ENCODE peak calls at places on chromosomes 6 and 20, in four cellular contexts. One of them, this sample, is unnamed.

GRCh38 chr6:31402324-31403282 is 792 bp upstream of the MICA start:
- DNase-seq in IMR-90: no peak
- DNase-seq in GM12878: no peak
- DNase-seq in K562: no peak
- DNase-seq in this sample: no peak

GRCh38 chr20:61436268-61436667 is 184.2 kb downstream of the CDH4 start:
- DNase-seq in IMR-90: peak; percentile 61
- DNase-seq in GM12878: no peak
- DNase-seq in K562: no peak
- DNase-seq in this sample: no peak

GRCh38 chr6:118881440-118882313 is 12.3 kb upstream of the ASF1A start:
- DNase-seq in IMR-90: no peak
- DNase-seq in GM12878: no peak
- DNase-seq in K562: no peak
- DNase-seq in this sample: no peak

GRCh38 chr6:168021581-168021980 is 24.1 kb downstream of the KIF25 start:
- DNase-seq in IMR-90: no peak
- DNase-seq in GM12878: no peak
- DNase-seq in K562: no peak
- DNase-seq in this sample: no peak

GRCh38 chr6:170087946-170088348 is 202.9 kb downstream of the DLL1 start:
- DNase-seq in IMR-90: no peak
- DNase-seq in GM12878: peak; percentile 23
- DNase-seq in K562: no peak
- DNase-seq in this sample: no peak

GRCh38 chr20:62181808-62182207 is 1.0 kb upstream of the MTG2 start:
- DNase-seq in IMR-90: no peak
- DNase-seq in GM12878: no peak
- DNase-seq in K562: no peak
- DNase-seq in this sample: no peak

GRCh38 chr6:15249371-15250019 is 3.6 kb downstream of the JARID2 start:
- DNase-seq in IMR-90: no peak
- DNase-seq in GM12878: no peak
- DNase-seq in K562: no peak
- DNase-seq in this sample: no peak

GRCh38 chr6:72826744-72827438 is 205.0 kb downstream of the KCNQ5 start:
- DNase-seq in IMR-90: peak; percentile 59
- DNase-seq in GM12878: no peak
- DNase-seq in K562: no peak
- DNase-seq in this sample: no peak

GRCh38 chr6:158909938-158910337 is 90.1 kb downstream of the RSPH3 start:
- DNase-seq in IMR-90: no peak
- DNase-seq in GM12878: no peak
- DNase-seq in K562: no peak
- DNase-seq in this sample: no peak

GRCh38 chr6:125868252-125868651 is 77.5 kb downstream of the NCOA7 start:
- DNase-seq in IMR-90: no peak
- DNase-seq in GM12878: no peak
- DNase-seq in K562: no peak
- DNase-seq in this sample: no peak

GRCh38 chr20:36792422-36792821 is 18.9 kb upstream of the DSN1 start:
- DNase-seq in IMR-90: peak; percentile 72
- DNase-seq in GM12878: no peak
- DNase-seq in K562: peak; percentile 37
- DNase-seq in this sample: peak; percentile 54

GRCh38 chr6:57190140-57190539 is 18.0 kb downstream of the BAG2 start:
- DNase-seq in IMR-90: peak; percentile 47
- DNase-seq in GM12878: no peak
- DNase-seq in K562: no peak
- DNase-seq in this sample: peak; percentile 22

GRCh38 chr20:39751557-39752137 is 789.5 kb downstream of the DHX35 start:
- DNase-seq in IMR-90: no peak
- DNase-seq in GM12878: peak; percentile 12
- DNase-seq in K562: no peak
- DNase-seq in this sample: no peak

GRCh38 chr6:154951400-154952200 is 43.5 kb upstream of the TIAM2 start:
- DNase-seq in IMR-90: no peak
- DNase-seq in GM12878: peak; percentile 28
- DNase-seq in K562: no peak
- DNase-seq in this sample: no peak

GRCh38 chr6:147040041-147040440 is 164.2 kb upstream of the STXBP5 start:
- DNase-seq in IMR-90: peak; percentile 55
- DNase-seq in GM12878: no peak
- DNase-seq in K562: no peak
- DNase-seq in this sample: no peak

GRCh38 chr20:19973920-19974620 is 43.1 kb upstream of the NAA20 start:
- DNase-seq in IMR-90: peak; percentile 81
- DNase-seq in GM12878: no peak
- DNase-seq in K562: no peak
- DNase-seq in this sample: no peak

GRCh38 chr6:20678831-20679352 is 144.6 kb downstream of the CDKAL1 start:
- DNase-seq in IMR-90: peak; percentile 12
- DNase-seq in GM12878: no peak
- DNase-seq in K562: no peak
- DNase-seq in this sample: no peak

GRCh38 chr6:132817554-132818403 is 3.4 kb downstream of the RPS12 start:
- DNase-seq in IMR-90: no peak
- DNase-seq in GM12878: no peak
- DNase-seq in K562: no peak
- DNase-seq in this sample: no peak

GRCh38 chr6:167736486-167737204 is 90.1 kb upstream of the AFDN start:
- DNase-seq in IMR-90: no peak
- DNase-seq in GM12878: no peak
- DNase-seq in K562: no peak
- DNase-seq in this sample: no peak

GRCh38 chr20:41738584-41739193 is 120.5 kb upstream of the CHD6 start:
- DNase-seq in IMR-90: peak; percentile 31
- DNase-seq in GM12878: no peak
- DNase-seq in K562: peak; percentile 61
- DNase-seq in this sample: peak; percentile 29

GRCh38 chr6:155177369-155177961 is 86.3 kb upstream of the CLDN20 start:
- DNase-seq in IMR-90: peak; percentile 76
- DNase-seq in GM12878: no peak
- DNase-seq in K562: peak; percentile 49
- DNase-seq in this sample: peak; percentile 36

GRCh38 chr6:77151241-77151640 is 312.1 kb downstream of the HTR1B start:
- DNase-seq in IMR-90: no peak
- DNase-seq in GM12878: no peak
- DNase-seq in K562: no peak
- DNase-seq in this sample: no peak

GRCh38 chr6:111713196-111713705 is 107.6 kb upstream of the TRAF3IP2 start:
- DNase-seq in IMR-90: no peak
- DNase-seq in GM12878: no peak
- DNase-seq in K562: no peak
- DNase-seq in this sample: no peak

GRCh38 chr20:25300496-25301170 is 52.7 kb downstream of the PYGB start:
- DNase-seq in IMR-90: peak; percentile 42
- DNase-seq in GM12878: no peak
- DNase-seq in K562: no peak
- DNase-seq in this sample: no peak

GRCh38 chr20:46088409-46089075 is 1.2 kb downstream of the NCOA5 start:
- DNase-seq in IMR-90: peak; percentile 8
- DNase-seq in GM12878: no peak
- DNase-seq in K562: peak; percentile 20
- DNase-seq in this sample: peak; percentile 10

DNA sequence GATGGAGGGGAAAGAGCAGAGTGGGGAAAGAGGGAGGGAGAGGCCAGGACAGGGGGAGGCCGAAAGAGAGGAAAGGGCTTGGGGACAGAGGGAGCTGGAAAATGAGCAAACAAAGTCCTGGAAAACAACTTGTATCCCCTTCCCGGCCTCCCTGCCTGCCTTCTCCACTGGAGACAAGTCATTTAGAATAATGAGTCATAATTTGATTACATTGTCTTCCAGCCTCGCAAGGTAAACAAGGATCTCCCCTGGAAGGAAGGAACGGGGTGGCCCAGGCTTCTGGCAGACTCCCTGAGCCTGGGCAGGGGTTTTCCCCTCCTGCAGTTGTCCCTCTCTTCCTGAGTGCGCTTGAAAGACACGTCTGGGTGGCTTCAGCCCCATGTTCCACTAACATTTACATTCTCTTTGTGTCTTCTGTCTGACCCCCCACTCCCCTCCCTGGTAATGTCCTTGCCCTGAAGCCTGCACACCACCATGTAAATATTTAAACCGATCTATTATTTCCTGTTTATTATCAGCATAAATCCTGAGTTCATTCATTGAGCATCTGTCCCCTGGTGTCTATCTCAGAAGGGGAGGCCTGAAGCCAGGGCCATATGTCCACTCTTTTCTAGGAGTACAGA is 12.1 kb upstream of the MRPS18A start:
- DNase-seq in IMR-90: peak; percentile 68
- DNase-seq in GM12878: no peak
- DNase-seq in K562: no peak
- DNase-seq in this sample: no peak
- TF ChIP-seq ELK1 in IMR-90: no peak
- TF ChIP-seq ELK1 in GM12878: no peak
- TF ChIP-seq ELK1 in K562: no peak
- TF ChIP-seq ELK1 in this sample: no peak

GRCh38 chr6:137166247-137167098 is 7.0 kb downstream of the IL22RA2 start:
- DNase-seq in IMR-90: no peak
- DNase-seq in GM12878: no peak
- DNase-seq in K562: no peak
- DNase-seq in this sample: no peak
- TF ChIP-seq ELK1 in IMR-90: no peak
- TF ChIP-seq ELK1 in GM12878: no peak
- TF ChIP-seq ELK1 in K562: no peak
- TF ChIP-seq ELK1 in this sample: no peak

DNA sequence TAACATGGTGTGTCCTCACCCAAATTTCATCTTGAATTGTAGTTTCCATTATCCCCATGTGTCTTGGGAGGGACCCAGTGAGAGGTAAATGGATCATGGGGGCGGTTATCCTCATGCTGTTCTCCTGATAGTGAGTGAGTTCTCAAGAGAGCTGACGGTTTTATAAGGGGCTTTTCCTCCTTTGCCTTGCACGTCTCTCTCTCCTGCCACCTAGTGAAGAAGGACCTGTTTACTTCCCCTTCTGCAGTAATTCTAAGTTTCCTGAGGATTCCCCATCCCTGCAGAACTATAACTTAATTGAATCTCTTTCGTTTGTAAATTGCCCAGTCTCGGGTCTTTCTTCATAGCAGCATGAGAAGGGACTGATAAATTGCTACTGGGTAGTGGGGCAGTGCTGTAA is 789.3 kb downstream of the FRK start:
- DNase-seq in IMR-90: no peak
- DNase-seq in GM12878: no peak
- DNase-seq in K562: no peak
- DNase-seq in this sample: no peak
- TF ChIP-seq ELK1 in IMR-90: no peak
- TF ChIP-seq ELK1 in GM12878: no peak
- TF ChIP-seq ELK1 in K562: no peak
- TF ChIP-seq ELK1 in this sample: no peak

GRCh38 chr6:3581469-3581868 is 124.6 kb upstream of the SLC22A23 start:
- DNase-seq in IMR-90: no peak
- DNase-seq in GM12878: no peak
- DNase-seq in K562: no peak
- DNase-seq in this sample: no peak

GRCh38 chr6:3584611-3585010 is 127.8 kb upstream of the SLC22A23 start:
- DNase-seq in IMR-90: no peak
- DNase-seq in GM12878: no peak
- DNase-seq in K562: no peak
- DNase-seq in this sample: no peak

GRCh38 chr6:3579652-3580051 is 122.8 kb upstream of the SLC22A23 start:
- DNase-seq in IMR-90: no peak
- DNase-seq in GM12878: no peak
- DNase-seq in K562: no peak
- DNase-seq in this sample: no peak

GRCh38 chr6:3587660-3588059 is 130.8 kb upstream of the SLC22A23 start:
- DNase-seq in IMR-90: no peak
- DNase-seq in GM12878: no peak
- DNase-seq in K562: no peak
- DNase-seq in this sample: no peak

DNA sequence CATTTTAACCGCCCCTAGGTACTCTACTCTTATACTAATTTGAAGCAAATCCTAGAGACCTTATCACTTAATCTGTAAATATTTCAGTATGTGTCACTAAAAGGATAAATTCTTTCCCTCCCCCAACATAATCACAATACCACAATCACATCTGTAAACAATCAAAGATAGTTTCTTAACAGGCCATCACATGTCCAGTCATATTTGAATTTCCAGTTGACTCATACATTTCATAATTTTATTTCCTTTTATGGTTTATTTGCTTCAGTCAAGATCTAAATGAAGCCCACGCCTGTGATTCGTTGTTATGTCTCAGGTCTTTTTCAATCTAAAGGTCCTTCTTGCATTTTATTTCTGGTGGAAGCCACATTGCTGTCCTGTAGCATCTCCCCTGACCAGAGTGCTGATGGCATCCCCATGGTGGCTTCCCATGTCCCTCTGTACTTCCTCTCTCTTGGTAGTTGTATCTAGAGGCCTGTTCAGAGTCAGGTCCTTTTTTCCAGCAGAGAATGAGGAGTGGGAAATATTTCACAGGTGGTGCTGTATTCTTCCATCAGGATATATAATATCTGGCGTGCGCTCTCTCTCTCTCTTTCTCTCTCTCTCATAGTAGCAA is 128.6 kb upstream of the SLC22A23 start:
- DNase-seq in IMR-90: peak; percentile 84
- DNase-seq in GM12878: no peak
- DNase-seq in K562: no peak
- DNase-seq in this sample: no peak
- TF ChIP-seq ELK1 in IMR-90: no peak
- TF ChIP-seq ELK1 in GM12878: no peak
- TF ChIP-seq ELK1 in K562: no peak
- TF ChIP-seq ELK1 in this sample: no peak

GRCh38 chr6:53015486-53015885 is 20.4 kb upstream of the GSTA4 start:
- DNase-seq in IMR-90: no peak
- DNase-seq in GM12878: no peak
- DNase-seq in K562: no peak
- DNase-seq in this sample: no peak

GRCh38 chr6:53018443-53018842 is 23.4 kb upstream of the GSTA4 start:
- DNase-seq in IMR-90: no peak
- DNase-seq in GM12878: no peak
- DNase-seq in K562: no peak
- DNase-seq in this sample: no peak

GRCh38 chr6:53014744-53015143 is 19.7 kb upstream of the GSTA4 start:
- DNase-seq in IMR-90: peak; percentile 30
- DNase-seq in GM12878: no peak
- DNase-seq in K562: no peak
- DNase-seq in this sample: no peak

GRCh38 chr6:53023323-53023722 is 28.2 kb upstream of the GSTA4 start:
- DNase-seq in IMR-90: no peak
- DNase-seq in GM12878: no peak
- DNase-seq in K562: no peak
- DNase-seq in this sample: no peak

GRCh38 chr6:53020005-53020744 is 25.1 kb upstream of the GSTA4 start:
- DNase-seq in IMR-90: peak; percentile 72
- DNase-seq in GM12878: no peak
- DNase-seq in K562: peak; percentile 17
- DNase-seq in this sample: no peak
- TF ChIP-seq ELK1 in IMR-90: no peak
- TF ChIP-seq ELK1 in GM12878: no peak
- TF ChIP-seq ELK1 in K562: no peak
- TF ChIP-seq ELK1 in this sample: no peak

This sample was measured in A549.